ENCODE peak calls at places on chromosomes 3 and 15, in ten cellular contexts. E is gastrocnemius medialis, P is ovary, S is MM.1S, B is dorsolateral prefrontal cortex, M is pancreas, Q is fibroblast of lung, A is WERI-Rb-1, I is lower lobe of right lung, N is colonic mucosa. O is an unnamed sample.

GRCh38 chr3:133254151-133254550 is 145.7 kb upstream of the BFSP2 start:
- DNase-seq in E (no peak), I (no peak), M (no peak), N (no peak), B (no peak), P (no peak), S (no peak), A (no peak), Q (no peak), O (no peak)

GRCh38 chr3:157888040-157888439 is 218.2 kb downstream of the SHOX2 start:
- DNase-seq in N (no peak), E (no peak), M (no peak), S (no peak), A (no peak), Q (no peak), P (no peak), B (no peak), I (no peak), O (no peak)

GRCh38 chr15:27635916-27636315 is 463.2 kb downstream of the OCA2 start:
- DNase-seq in E (no peak), Q (no peak), I (no peak), N (no peak), M (no peak), A (no peak), P (no peak), S (no peak), B (no peak), O (no peak)

GRCh38 chr3:173396191-173397041 is 1.1 kb upstream of the NLGN1 start:
- DNase-seq in Q (peak), B (peak), S (peak), A (peak), E (no peak), M (no peak), N (peak), I (no peak), P (no peak), O (no peak)

GRCh38 chr3:58242340-58242739 is 4.7 kb downstream of the ABHD6 start:
- DNase-seq in I (no peak), P (no peak), Q (no peak), E (no peak), B (no peak), N (peak), S (no peak), M (no peak), A (no peak), O (no peak)

GRCh38 chr3:67791620-67792019 is 137.2 kb upstream of the SUCLG2 start:
- DNase-seq in E (no peak), M (no peak), B (no peak), N (no peak), A (no peak), I (no peak), Q (no peak), S (no peak), P (no peak), O (no peak)

GRCh38 chr3:127998596-127998995 is 53.6 kb upstream of the SEC61A1 start:
- DNase-seq in Q (no peak), E (no peak), S (no peak), I (no peak), A (no peak), M (no peak), N (no peak), B (no peak), P (no peak), O (no peak)

GRCh38 chr3:14798231-14798630 is 20.5 kb upstream of the FGD5 start:
- DNase-seq in B (no peak), E (no peak), S (no peak), A (no peak), M (no peak), I (no peak), Q (no peak), P (no peak), N (no peak), O (peak)

GRCh38 chr3:192772495-192772894 is 45.2 kb upstream of the FGF12 start:
- DNase-seq in P (no peak), A (peak), I (no peak), M (no peak), E (no peak), Q (peak), S (peak), B (peak), N (no peak), O (no peak)

GRCh38 chr3:41362638-41363559 is 163.6 kb downstream of the CTNNB1 start:
- DNase-seq in B (no peak), E (no peak), I (no peak), A (peak), P (no peak), M (no peak), N (no peak), Q (no peak), S (no peak), O (no peak)

GRCh38 chr3:102238362-102238761 is 196.5 kb upstream of the ZPLD1 start:
- DNase-seq in E (no peak), B (no peak), P (no peak), M (no peak), S (no peak), N (peak), I (no peak), Q (no peak), A (no peak), O (no peak)

GRCh38 chr3:29064085-29064484 is 216.8 kb upstream of the RBMS3 start:
- DNase-seq in E (no peak), M (no peak), I (no peak), N (no peak), S (no peak), A (no peak), P (no peak), Q (peak), B (no peak), O (no peak)

GRCh38 chr3:111332488-111333095 is 209.4 kb upstream of the CD96 start:
- DNase-seq in E (no peak), S (no peak), N (no peak), I (no peak), Q (no peak), P (no peak), B (no peak), M (no peak), A (no peak), O (no peak)

GRCh38 chr3:24197809-24198208 is 252.7 kb downstream of the NR1D2 start:
- DNase-seq in Q (no peak), I (no peak), B (no peak), P (no peak), S (no peak), A (peak), N (no peak), E (peak), M (no peak), O (no peak)

GRCh38 chr15:98241032-98241554 is 280.6 kb downstream of the ARRDC4 start:
- DNase-seq in I (no peak), Q (no peak), S (no peak), M (no peak), A (no peak), P (no peak), N (no peak), E (no peak), B (no peak), O (no peak)

GRCh38 chr15:84887928-84888327 is 3.5 kb downstream of the SLC28A1 start:
- DNase-seq in Q (no peak), I (no peak), E (no peak), S (no peak), B (no peak), N (no peak), M (no peak), A (no peak), P (no peak), O (no peak)

GRCh38 chr3:172709776-172710708 is 825 bp downstream of the NCEH1 start:
- DNase-seq in B (peak), Q (peak), M (peak), S (peak), E (peak), P (peak), N (peak), A (peak), I (peak), O (peak)

GRCh38 chr3:112778298-112779008 is 68.2 kb downstream of the CD200R1L start:
- DNase-seq in S (no peak), Q (peak), B (no peak), A (no peak), I (no peak), M (no peak), P (no peak), E (no peak), N (no peak), O (no peak)

GRCh38 chr3:8538904-8539303 is 37.3 kb downstream of the LMCD1 start:
- DNase-seq in B (no peak), A (no peak), M (no peak), Q (peak), P (no peak), N (no peak), S (no peak), E (no peak), I (no peak), O (no peak)

GRCh38 chr15:34729056-34729455 is 25.7 kb downstream of the GJD2 start:
- DNase-seq in N (no peak), Q (no peak), A (no peak), I (no peak), P (no peak), M (no peak), E (no peak), B (no peak), S (no peak), O (no peak)

GRCh38 chr15:40471778-40472130 is 970 bp downstream of the CHST14 start:
- DNase-seq in N (no peak), P (no peak), B (peak), M (no peak), I (peak), A (no peak), S (peak), Q (no peak), E (no peak), O (no peak)

GRCh38 chr3:158842946-158843345 is 41.1 kb downstream of the MFSD1 start:
- DNase-seq in E (no peak), N (no peak), Q (no peak), S (no peak), A (no peak), I (no peak), M (no peak), B (no peak), P (no peak), O (no peak)

GRCh38 chr15:40106203-40107161 is 2.2 kb downstream of the BMF start:
- DNase-seq in Q (no peak), M (no peak), A (peak), I (peak), N (peak), E (peak), P (no peak), S (peak), B (no peak), O (peak)

GRCh38 chr3:192940129-192940528 is 22.5 kb upstream of the MB21D2 start:
- DNase-seq in M (no peak), P (no peak), A (no peak), Q (no peak), S (no peak), N (no peak), I (no peak), E (no peak), B (no peak), O (no peak)

GRCh38 chr3:78707094-78707493 is 1060.7 kb downstream of the ROBO1 start:
- DNase-seq in E (no peak), A (no peak), S (no peak), P (no peak), B (no peak), N (no peak), Q (no peak), I (no peak), M (no peak), O (no peak)

GRCh38 chr15:79644091-79644490 is 212.0 kb downstream of the MINAR1 start:
- DNase-seq in Q (peak), A (no peak), N (no peak), P (no peak), B (no peak), M (no peak), E (no peak), S (no peak), I (no peak), O (no peak)

GRCh38 chr3:120753831-120754230 is 11.3 kb downstream of the GTF2E1 start:
- DNase-seq in A (no peak), I (no peak), N (no peak), P (no peak), M (no peak), S (no peak), B (no peak), E (no peak), Q (no peak), O (no peak)

GRCh38 chr15:70045045-70045444 is 52.7 kb downstream of the TLE3 start:
- DNase-seq in N (no peak), Q (peak), S (no peak), I (no peak), E (no peak), P (no peak), M (no peak), A (no peak), B (no peak), O (no peak)

GRCh38 chr3:146431240-146431639 is 38.1 kb downstream of the PLSCR2 start:
- DNase-seq in A (no peak), B (no peak), S (no peak), N (no peak), P (no peak), E (no peak), M (no peak), Q (peak), I (no peak), O (no peak)

GRCh38 chr3:127735767-127736693 is 63.3 kb downstream of the ABTB1 start:
- DNase-seq in E (peak), A (no peak), P (peak), N (peak), S (peak), B (no peak), M (no peak), I (no peak), Q (peak), O (no peak)

GRCh38 chr3:52245322-52246263 is at the start of gene PPM1M:
- DNase-seq in E (peak), I (peak), Q (peak), A (no peak), N (peak), B (no peak), M (no peak), S (peak), P (peak), O (peak)

GRCh38 chr3:197406266-197406665 is 107.9 kb upstream of the DLG1 start:
- DNase-seq in Q (peak), M (no peak), E (no peak), A (no peak), N (no peak), I (peak), S (no peak), B (peak), P (peak), O (no peak)

GRCh38 chr3:192816274-192816853 is 89.0 kb upstream of the FGF12 start:
- DNase-seq in A (no peak), N (no peak), S (peak), Q (peak), B (no peak), M (no peak), I (no peak), P (no peak), E (no peak), O (no peak)

GRCh38 chr15:58167095-58167591 is 29.0 kb downstream of the AQP9 start:
- DNase-seq in N (no peak), A (no peak), B (no peak), M (no peak), P (no peak), E (no peak), I (no peak), S (no peak), Q (no peak), O (no peak)

GRCh38 chr15:80179025-80179759 is 26.4 kb downstream of the FAH start:
- DNase-seq in M (no peak), Q (peak), B (no peak), A (no peak), P (no peak), N (no peak), E (no peak), S (no peak), I (no peak), O (no peak)

GRCh38 chr3:24829632-24830229 is 335.1 kb upstream of the THRB start:
- DNase-seq in B (no peak), E (no peak), Q (no peak), P (no peak), N (peak), I (peak), A (peak), S (no peak), M (peak), O (no peak)

GRCh38 chr3:30286007-30286669 is 320.3 kb upstream of the TGFBR2 start:
- DNase-seq in M (peak), A (no peak), P (peak), B (peak), N (peak), Q (peak), I (peak), S (no peak), E (peak), O (peak)

GRCh38 chr3:186540444-186541226 is 3.5 kb downstream of the CRYGS start:
- DNase-seq in Q (peak), B (peak), S (peak), P (peak), I (no peak), A (peak), N (peak), M (no peak), E (peak), O (no peak)

GRCh38 chr15:99019558-99020540 is 12.3 kb upstream of the PGPEP1L start:
- DNase-seq in Q (peak), N (no peak), S (no peak), B (no peak), E (no peak), A (no peak), M (no peak), I (no peak), P (no peak), O (no peak)

GRCh38 chr3:177427540-177427939 is 230.3 kb upstream of the TBL1XR1 start:
- DNase-seq in Q (peak), P (no peak), M (no peak), E (no peak), A (no peak), S (peak), I (no peak), B (no peak), N (no peak), O (no peak)
- H3K27ac ChIP-seq in Q (no peak), P (no peak), M (no peak), E (no peak), A (no peak), S (peak), I (no peak), B (no peak), N (no peak), O (no peak)

DNA sequence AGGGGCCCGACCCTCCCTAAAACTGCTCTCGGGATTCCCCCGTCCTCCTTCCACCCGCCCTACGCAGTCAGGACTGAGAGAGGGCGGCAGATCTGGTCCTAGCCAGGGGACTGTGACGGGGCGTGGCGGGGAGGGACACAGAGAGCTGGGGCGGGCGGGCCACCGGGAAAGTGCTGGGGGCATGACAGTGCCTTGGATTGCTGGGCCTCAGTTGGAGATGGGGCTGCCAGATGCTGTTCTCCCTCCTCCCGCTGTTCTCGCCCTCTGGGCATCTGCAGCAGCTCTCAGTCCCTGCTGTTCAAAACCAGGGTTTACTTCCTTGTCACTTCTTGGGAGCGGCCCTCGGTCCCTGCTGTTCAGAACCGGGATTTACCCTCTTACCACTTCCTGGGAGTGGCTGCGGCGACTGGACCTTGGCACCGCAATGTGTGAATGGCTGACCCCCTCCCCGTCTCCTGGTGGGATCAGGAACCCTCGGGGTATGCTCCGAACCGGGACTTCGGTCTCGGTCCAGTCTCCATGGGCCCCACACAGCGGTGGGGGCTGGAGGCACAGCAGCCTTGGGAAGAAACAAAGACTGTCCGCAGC is 1.8 kb upstream of the RPP25 start:
- DNase-seq in I (peak), P (peak), B (no peak), N (peak), Q (no peak), A (no peak), S (no peak), E (peak), M (peak), O (peak)
- TF ChIP-seq CTCF in I (peak), P (peak), B (no peak), N (peak), Q (no peak), A (no peak), S (no peak), E (no peak), M (peak), O (no peak)

GRCh38 chr15:22262613-22263020 is 182.3 kb downstream of the OR4M2 start:
- DNase-seq in B (no peak), Q (no peak), E (no peak), S (no peak), M (peak), N (no peak), A (no peak), P (no peak), I (peak), O (no peak)

GRCh38 chr15:22265961-22266360 is 185.6 kb downstream of the OR4M2 start:
- DNase-seq in P (no peak), E (no peak), A (no peak), Q (no peak), S (no peak), N (no peak), B (no peak), M (no peak), I (no peak), O (no peak)

GRCh38 chr15:22263738-22264137 is 183.4 kb downstream of the OR4M2 start:
- DNase-seq in I (no peak), B (no peak), S (no peak), P (no peak), A (no peak), M (no peak), E (no peak), Q (no peak), N (no peak), O (no peak)

GRCh38 chr15:22267761-22268160 is 187.4 kb downstream of the OR4M2 start:
- DNase-seq in S (no peak), M (no peak), E (no peak), Q (no peak), P (no peak), I (no peak), N (no peak), B (no peak), A (no peak), O (no peak)

GRCh38 chr15:22265056-22265945 is 185.0 kb downstream of the OR4M2 start:
- DNase-seq in P (no peak), E (no peak), B (no peak), Q (no peak), S (no peak), N (no peak), M (no peak), A (no peak), I (no peak), O (no peak)
- H3K4me3 ChIP-seq in P (no peak), E (no peak), B (no peak), Q (no peak), S (no peak), N (no peak), M (no peak), A (no peak), I (no peak), O (no peak)

DNA sequence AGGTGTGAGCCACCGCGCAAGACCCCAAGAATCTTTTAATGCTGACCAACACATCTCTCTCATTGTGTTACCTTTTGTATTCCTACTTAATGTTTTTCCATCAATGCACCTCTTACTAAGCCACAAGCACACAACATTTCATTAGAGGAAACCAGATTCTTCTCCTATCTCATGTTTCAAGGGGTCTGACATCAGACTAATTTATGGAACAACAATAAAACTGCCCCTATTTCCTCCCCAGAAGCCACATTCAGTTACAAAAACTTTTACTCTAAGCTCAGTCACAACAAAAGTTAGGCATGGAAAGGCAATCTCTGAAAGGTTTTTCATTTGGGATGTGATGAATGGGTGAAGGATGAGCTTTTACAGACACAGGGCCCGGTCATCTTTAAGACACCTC is 251.8 kb downstream of the MAGI1 start:
- DNase-seq in I (no peak), P (no peak), E (no peak), A (no peak), M (no peak), S (no peak), N (no peak), B (no peak), Q (no peak), O (no peak)
- H3K27ac ChIP-seq in I (no peak), P (no peak), E (no peak), A (no peak), M (no peak), S (no peak), N (no peak), B (no peak), Q (no peak), O (peak)

GRCh38 chr3:33732394-33732793 is 14.3 kb upstream of the CLASP2 start:
- DNase-seq in S (no peak), E (no peak), P (no peak), I (no peak), A (no peak), Q (no peak), B (no peak), N (no peak), M (no peak), O (no peak)
- TF ChIP-seq CTCF in S (peak), E (no peak), P (no peak), I (peak), A (peak), Q (peak), B (no peak), N (no peak), M (no peak), O (no peak)

O was measured in coronary artery.